ENCODE peak calls at places on chromosomes 16 and 17, in six cellular contexts. Y is psoas muscle; D is KBM-7; S is GM04503; K is activated CD4-positive, alpha-beta T cell treated with anti-CD3 and anti-CD28 coated beads, Interleukin-2, amount 50 U/mL, for 1 hour; I is mesothelial cell of epicardium. E is an unnamed sample.
A peak's percentile ranks its signal among the peaks of the same experiment; 100 is the strongest.

GRCh38 chr16:25078386-25078978 is 33.1 kb upstream of the LCMT1 start:
- DNase-seq in Y (no peak), K (no peak), S (no peak), D (no peak), I (no peak), E (no peak)

GRCh38 chr17:59155439-59156177 is at the start of gene PRR11:
- DNase-seq in D (peak; percentile 100), Y (peak; percentile 88), S (peak; percentile 100), K (peak; percentile 88), I (peak; percentile 91), E (peak; percentile 89)

GRCh38 chr17:76447931-76448652 is 4.9 kb downstream of the UBE2O start:
- DNase-seq in Y (no peak), S (no peak), K (no peak), I (no peak), D (no peak), E (no peak)

GRCh38 chr17:65463242-65463641 is 98.2 kb downstream of the AXIN2 start:
- DNase-seq in D (no peak), Y (peak; percentile 73), I (no peak), K (no peak), S (no peak), E (no peak)

GRCh38 chr16:1146409-1146808 is 6.5 kb upstream of the CACNA1H start:
- DNase-seq in K (no peak), S (no peak), I (no peak), Y (no peak), D (no peak), E (no peak)

GRCh38 chr16:50393461-50394214 is 24.9 kb upstream of the BRD7 start:
- DNase-seq in S (no peak), Y (no peak), D (no peak), K (no peak), I (no peak), E (peak; percentile 58)

GRCh38 chr16:65786916-65787315 is 579.6 kb upstream of the CDH5 start:
- DNase-seq in Y (peak; percentile 33), D (no peak), I (no peak), K (no peak), S (no peak), E (no peak)

GRCh38 chr17:54982399-54982798 is 13.8 kb downstream of the STXBP4 start:
- DNase-seq in Y (no peak), S (no peak), I (no peak), D (no peak), K (no peak), E (no peak)

GRCh38 chr16:1871974-1872635 is at the start of gene MEIOB:
- DNase-seq in Y (peak; percentile 35), I (no peak), K (peak; percentile 27), S (no peak), D (no peak), E (peak; percentile 72)

GRCh38 chr17:59167571-59168001 is 12.0 kb downstream of the PRR11 start:
- DNase-seq in S (no peak), D (no peak), I (no peak), K (no peak), Y (no peak), E (no peak)

GRCh38 chr17:4195306-4195705 is 52.3 kb downstream of the CYB5D2 start:
- DNase-seq in D (no peak), Y (no peak), K (no peak), I (no peak), S (peak; percentile 69), E (no peak)

GRCh38 chr16:83952587-83952939 is 477 bp upstream of the OSGIN1 start:
- DNase-seq in K (no peak), S (no peak), I (no peak), D (no peak), Y (peak; percentile 67), E (no peak)

GRCh38 chr16:80046848-80047247 is 446.3 kb upstream of the MAF start:
- DNase-seq in K (no peak), S (no peak), D (no peak), Y (no peak), I (no peak), E (no peak)

GRCh38 chr16:87724490-87725291 is 41.1 kb downstream of the KLHDC4 start:
- DNase-seq in S (no peak), Y (no peak), D (no peak), I (no peak), K (no peak), E (no peak)